ENCODE peak calls at places on chromosome X, in four cellular contexts. T is A549, G is sigmoid colon, U is tibial nerve. Q is an unnamed sample.

GRCh38 chrX:2715066-2715600 is 24.0 kb downstream of the CD99 start:
- DNase-seq in T (no peak), G (peak; percentile 35), U (no peak), Q (no peak)

GRCh38 chrX:136525738-136526606 is 6.0 kb upstream of the VGLL1 start:
- DNase-seq in T (peak; percentile 8), G (peak; percentile 95), U (peak; percentile 57), Q (no peak)

GRCh38 chrX:24301060-24301459 is 12.8 kb downstream of the SUPT20HL2 start:
- DNase-seq in T (no peak), G (no peak), U (no peak), Q (no peak)

GRCh38 chrX:112646651-112647050 is 33.1 kb downstream of the LHFPL1 start:
- DNase-seq in T (no peak), G (no peak), U (no peak), Q (no peak)

GRCh38 chrX:154327026-154327820 is 31.6 kb downstream of the TKTL1 start:
- DNase-seq in T (no peak), G (no peak), U (no peak), Q (no peak)

GRCh38 chrX:123087326-123087725 is 96.8 kb upstream of the GRIA3 start:
- DNase-seq in T (no peak), G (no peak), U (no peak), Q (no peak)

GRCh38 chrX:56385336-56385735 is 153.2 kb downstream of the KLF8 start:
- DNase-seq in T (no peak), G (no peak), U (no peak), Q (no peak)

GRCh38 chrX:3244203-3244743 is 102.2 kb downstream of the MXRA5 start:
- DNase-seq in T (no peak), G (no peak), U (no peak), Q (no peak)

GRCh38 chrX:41441934-41442823 is 5.0 kb upstream of the NYX start:
- DNase-seq in T (peak; percentile 76), G (peak; percentile 91), U (peak; percentile 73), Q (peak; percentile 95)

GRCh38 chrX:45714864-45715263 is 514.2 kb upstream of the DIPK2B start:
- DNase-seq in T (no peak), G (no peak), U (no peak), Q (no peak)

GRCh38 chrX:132491191-132491590 is 2.4 kb upstream of the MBNL3 start:
- DNase-seq in T (no peak), G (no peak), U (peak; percentile 9), Q (no peak)

GRCh38 chrX:69179380-69179911 is 14.2 kb upstream of the PJA1 start:
- DNase-seq in T (no peak), G (no peak), U (no peak), Q (peak; percentile 24)

GRCh38 chrX:104419926-104420325 is 146.1 kb upstream of the IL1RAPL2 start:
- DNase-seq in T (no peak), G (no peak), U (no peak), Q (no peak)

GRCh38 chrX:28851871-28852270 is 264.6 kb downstream of the IL1RAPL1 start:
- DNase-seq in T (no peak), G (no peak), U (no peak), Q (no peak)

GRCh38 chrX:54479471-54480122 is 16.4 kb downstream of the FGD1 start:
- DNase-seq in T (no peak), G (no peak), U (no peak), Q (no peak)

GRCh38 chrX:71070531-71070930 is 2.4 kb upstream of the SNX12 start:
- DNase-seq in T (no peak), G (no peak), U (no peak), Q (no peak)

GRCh38 chrX:19097553-19097952 is 24.7 kb downstream of the ADGRG2 start:
- DNase-seq in T (no peak), G (no peak), U (no peak), Q (no peak)

GRCh38 chrX:39896951-39897740 is 200.6 kb downstream of the BCOR start:
- DNase-seq in T (no peak), G (no peak), U (no peak), Q (no peak)

GRCh38 chrX:15430584-15430983 is 46.4 kb upstream of the VEGFD start:
- DNase-seq in T (no peak), G (no peak), U (no peak), Q (no peak)

GRCh38 chrX:155068165-155068564 is 2.8 kb downstream of the CMC4 start:
- DNase-seq in T (peak; percentile 41), G (no peak), U (no peak), Q (no peak)

GRCh38 chrX:148878371-148878770 is 378.0 kb downstream of the AFF2 start:
- DNase-seq in T (no peak), G (no peak), U (no peak), Q (no peak)

GRCh38 chrX:40108084-40108958 is 10.6 kb upstream of the BCOR start:
- DNase-seq in T (peak; percentile 57), G (peak; percentile 84), U (no peak), Q (no peak)

GRCh38 chrX:135707880-135708279 is 5.6 kb upstream of the CT45A1 start:
- DNase-seq in T (peak; percentile 8), G (no peak), U (no peak), Q (no peak)

GRCh38 chrX:15769300-15769954 is 20.9 kb upstream of the ZRSR2 start:
- DNase-seq in T (no peak), G (no peak), U (no peak), Q (no peak)

GRCh38 chrX:27728291-27728690 is 79.5 kb upstream of the MAGEB10 start:
- DNase-seq in T (no peak), G (no peak), U (no peak), Q (no peak)

GRCh38 chrX:115898382-115899001 is 272.1 kb upstream of the AGTR2 start:
- DNase-seq in T (no peak), G (peak; percentile 90), U (no peak), Q (no peak)

GRCh38 chrX:53188763-53189162 is 36.2 kb downstream of the KDM5C start:
- DNase-seq in T (no peak), G (no peak), U (no peak), Q (no peak)

GRCh38 chrX:132613801-132614200 is 125.0 kb upstream of the MBNL3 start:
- DNase-seq in T (no peak), G (no peak), U (no peak), Q (no peak)

GRCh38 chrX:33210156-33210555 is 1.2 kb downstream of the DMD start:
- DNase-seq in T (no peak), G (no peak), U (no peak), Q (no peak)

GRCh38 chrX:33207056-33207455 is 4.3 kb downstream of the DMD start:
- DNase-seq in T (no peak), G (no peak), U (no peak), Q (no peak)

GRCh38 chrX:33211356-33212254 is at the start of gene DMD:
- DNase-seq in T (no peak), G (peak; percentile 87), U (peak; percentile 33), Q (peak; percentile 89)
- H3K27ac ChIP-seq in T (no peak within 1 kb of the TSS), G (peak within 1 kb of the TSS; percentile 75), U (no peak within 1 kb of the TSS), Q (peak within 1 kb of the TSS; percentile 70)

DNA sequence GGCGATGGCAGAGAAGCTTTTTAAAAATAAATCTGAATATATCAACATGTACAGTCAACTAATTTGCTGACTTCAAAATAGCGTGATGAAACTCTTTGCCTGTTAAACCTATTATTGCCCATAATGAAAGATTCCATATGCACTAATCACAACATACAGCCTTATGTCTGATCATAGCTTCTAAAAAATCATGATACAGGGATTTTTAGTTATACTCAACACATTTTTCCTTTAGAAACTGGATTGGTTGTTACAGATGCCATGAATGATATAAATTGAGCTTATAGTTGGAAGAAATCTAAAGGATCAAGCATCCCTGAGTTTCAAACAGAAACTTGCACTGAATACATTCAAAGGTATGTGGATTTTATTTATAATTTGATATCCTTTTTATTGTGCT is at the start of gene AMELX:
- DNase-seq in T (no peak), G (no peak), U (no peak), Q (no peak)
- H3K4me1 ChIP-seq in T (no peaks in the 10 kb centered on the region), G (peaks cover 5% of the 10 kb centered on the region), U (no peaks in the 10 kb centered on the region), Q (no peaks in the 10 kb centered on the region)

DNA sequence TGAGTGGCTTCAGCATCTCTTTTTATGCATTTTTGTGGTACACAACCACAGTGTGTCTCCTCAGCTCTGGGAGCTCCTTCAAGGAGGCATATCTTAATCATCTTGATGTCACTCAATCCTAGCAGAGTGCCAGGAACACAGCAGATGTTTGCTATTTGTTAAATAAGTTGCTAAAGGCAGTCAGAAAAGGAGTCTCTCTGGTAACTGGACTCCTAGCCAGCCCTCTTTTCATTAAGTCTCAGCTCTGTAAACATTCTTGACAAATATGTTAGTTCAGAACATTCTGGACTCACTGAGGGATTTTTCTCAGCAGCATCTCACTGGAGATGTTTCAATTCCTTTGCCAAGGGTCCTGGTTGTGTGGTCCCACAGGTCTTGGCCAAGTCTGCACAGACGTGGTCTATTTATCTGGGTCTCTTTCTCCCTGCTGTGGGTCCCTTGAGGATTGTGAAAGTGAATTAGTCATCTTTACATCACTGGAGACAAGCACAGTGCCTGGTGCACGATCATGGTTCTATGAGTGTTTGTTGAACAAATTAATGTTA is 20.3 kb upstream of the FAM9C start:
- DNase-seq in T (peak; percentile 8), G (peak; percentile 73), U (peak; percentile 45), Q (no peak)
- TF ChIP-seq EP300 in T (peak; percentile 83), G (no peak), U (no peak), Q (no peak)

GRCh38 chrX:16772460-16772859 is 13.8 kb upstream of the TXLNG start:
- DNase-seq in T (no peak), G (no peak), U (no peak), Q (no peak)
- H3K27ac ChIP-seq in T (peak overlapping the region; percentile 90), G (no peak overlapping the region), U (no peak overlapping the region), Q (no peak overlapping the region)

DNA sequence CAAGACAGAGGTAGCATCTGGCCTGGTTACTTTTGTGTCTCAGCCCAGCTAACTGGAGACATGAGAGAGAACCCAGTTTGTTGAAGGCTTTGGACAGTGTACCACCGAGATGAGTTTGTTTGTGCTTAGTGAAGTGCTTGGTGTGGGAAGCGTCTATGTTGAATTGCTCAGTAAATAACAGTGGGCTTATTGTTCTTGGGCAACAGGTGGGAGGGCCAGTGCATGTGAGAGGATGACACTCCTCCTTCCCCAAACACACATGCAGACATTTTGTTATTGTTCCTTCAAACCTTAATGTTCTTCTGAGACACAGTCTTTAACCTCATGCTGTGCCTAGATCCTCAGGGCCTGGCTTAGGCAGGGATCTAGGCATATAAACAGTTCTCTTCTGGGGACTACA is 39.7 kb downstream of the MSN start:
- DNase-seq in T (no peak), G (no peak), U (no peak), Q (no peak)
- H3K4me1 ChIP-seq in T (peaks cover 42% of the 10 kb centered on the region), G (peaks cover 43% of the 10 kb centered on the region), U (peaks cover 30% of the 10 kb centered on the region), Q (peaks cover 71% of the 10 kb centered on the region)

GRCh38 chrX:107465932-107466620 is 16.6 kb downstream of the FRMPD3 start:
- DNase-seq in T (no peak), G (no peak), U (no peak), Q (no peak)
- TF ChIP-seq EP300 in T (no peak), G (no peak), U (no peak), Q (no peak)

Q was measured in esophagus muscularis mucosa.